ENCODE peak calls at places on chromosome 21, in six cellular contexts. One of them, this sample, is unnamed.

GRCh38 chr21:45236481-45236880 is 51.2 kb downstream of the POFUT2 start:
- DNase-seq in HS-5: no peak
- DNase-seq in AG04450: no peak
- DNase-seq in NCI-H1105 treated with DMSO at 0.1 percent for 48 hours: no peak
- DNase-seq in AG08395: peak; percentile 9
- DNase-seq in amniotic stem cell: no peak
- DNase-seq in this sample: no peak

GRCh38 chr21:31731802-31732537 is at the start of gene SCAF4:
- DNase-seq in HS-5: peak; percentile 43
- DNase-seq in AG04450: peak; percentile 50
- DNase-seq in NCI-H1105 treated with DMSO at 0.1 percent for 48 hours: peak; percentile 92
- DNase-seq in AG08395: peak; percentile 97
- DNase-seq in amniotic stem cell: peak; percentile 72
- DNase-seq in this sample: peak; percentile 97

GRCh38 chr21:31340499-31340898 is 3.6 kb downstream of the TIAM1 start:
- DNase-seq in HS-5: no peak
- DNase-seq in AG04450: no peak
- DNase-seq in NCI-H1105 treated with DMSO at 0.1 percent for 48 hours: no peak
- DNase-seq in AG08395: no peak
- DNase-seq in amniotic stem cell: no peak
- DNase-seq in this sample: no peak

GRCh38 chr21:39097335-39097861 is 85.9 kb downstream of the PSMG1 start:
- DNase-seq in HS-5: no peak
- DNase-seq in AG04450: no peak
- DNase-seq in NCI-H1105 treated with DMSO at 0.1 percent for 48 hours: no peak
- DNase-seq in AG08395: no peak
- DNase-seq in amniotic stem cell: no peak
- DNase-seq in this sample: no peak

GRCh38 chr21:44618504-44618903 is 6.6 kb downstream of the KRTAP10-8 start:
- DNase-seq in HS-5: no peak
- DNase-seq in AG04450: no peak
- DNase-seq in NCI-H1105 treated with DMSO at 0.1 percent for 48 hours: no peak
- DNase-seq in AG08395: no peak
- DNase-seq in amniotic stem cell: no peak
- DNase-seq in this sample: peak; percentile 38

GRCh38 chr21:37993071-37993470 is 76.8 kb upstream of the KCNJ6 start:
- DNase-seq in HS-5: no peak
- DNase-seq in AG04450: no peak
- DNase-seq in NCI-H1105 treated with DMSO at 0.1 percent for 48 hours: no peak
- DNase-seq in AG08395: no peak
- DNase-seq in amniotic stem cell: no peak
- DNase-seq in this sample: no peak

GRCh38 chr21:14600569-14601308 is 54.6 kb upstream of the SAMSN1 start:
- DNase-seq in HS-5: no peak
- DNase-seq in AG04450: no peak
- DNase-seq in NCI-H1105 treated with DMSO at 0.1 percent for 48 hours: no peak
- DNase-seq in AG08395: no peak
- DNase-seq in amniotic stem cell: no peak
- DNase-seq in this sample: no peak

GRCh38 chr21:46544003-46544402 is 60.9 kb downstream of the S100B start:
- DNase-seq in HS-5: no peak
- DNase-seq in AG04450: no peak
- DNase-seq in NCI-H1105 treated with DMSO at 0.1 percent for 48 hours: no peak
- DNase-seq in AG08395: no peak
- DNase-seq in amniotic stem cell: no peak
- DNase-seq in this sample: no peak

GRCh38 chr21:32411366-32412161 is 942 bp upstream of the EVA1C start:
- DNase-seq in HS-5: no peak
- DNase-seq in AG04450: no peak
- DNase-seq in NCI-H1105 treated with DMSO at 0.1 percent for 48 hours: peak; percentile 49
- DNase-seq in AG08395: peak; percentile 58
- DNase-seq in amniotic stem cell: no peak
- DNase-seq in this sample: peak; percentile 87

GRCh38 chr21:45594721-45595489 is 48.6 kb upstream of the PCBP3 start:
- DNase-seq in HS-5: no peak
- DNase-seq in AG04450: no peak
- DNase-seq in NCI-H1105 treated with DMSO at 0.1 percent for 48 hours: no peak
- DNase-seq in AG08395: no peak
- DNase-seq in amniotic stem cell: no peak
- DNase-seq in this sample: no peak

GRCh38 chr21:42461881-42462877 is 33.8 kb downstream of the RSPH1 start:
- DNase-seq in HS-5: no peak
- DNase-seq in AG04450: no peak
- DNase-seq in NCI-H1105 treated with DMSO at 0.1 percent for 48 hours: no peak
- DNase-seq in AG08395: no peak
- DNase-seq in amniotic stem cell: no peak
- DNase-seq in this sample: no peak

GRCh38 chr21:42705346-42705745 is 51.9 kb downstream of the PDE9A start:
- DNase-seq in HS-5: no peak
- DNase-seq in AG04450: no peak
- DNase-seq in NCI-H1105 treated with DMSO at 0.1 percent for 48 hours: no peak
- DNase-seq in AG08395: no peak
- DNase-seq in amniotic stem cell: no peak
- DNase-seq in this sample: no peak

GRCh38 chr21:27703806-27704205 is 736.9 kb upstream of the ADAMTS5 start:
- DNase-seq in HS-5: no peak
- DNase-seq in AG04450: no peak
- DNase-seq in NCI-H1105 treated with DMSO at 0.1 percent for 48 hours: no peak
- DNase-seq in AG08395: peak; percentile 31
- DNase-seq in amniotic stem cell: no peak
- DNase-seq in this sample: peak; percentile 44

GRCh38 chr21:44407493-44407892 is 47.8 kb upstream of the LRRC3 start:
- DNase-seq in HS-5: no peak
- DNase-seq in AG04450: no peak
- DNase-seq in NCI-H1105 treated with DMSO at 0.1 percent for 48 hours: no peak
- DNase-seq in AG08395: no peak
- DNase-seq in amniotic stem cell: no peak
- DNase-seq in this sample: no peak

GRCh38 chr21:36589352-36589971 is 109.5 kb upstream of the SIM2 start:
- DNase-seq in HS-5: peak; percentile 4
- DNase-seq in AG04450: no peak
- DNase-seq in NCI-H1105 treated with DMSO at 0.1 percent for 48 hours: no peak
- DNase-seq in AG08395: peak; percentile 52
- DNase-seq in amniotic stem cell: no peak
- DNase-seq in this sample: peak; percentile 67

GRCh38 chr21:29678616-29679015 is 261.2 kb downstream of the GRIK1 start:
- DNase-seq in HS-5: no peak
- DNase-seq in AG04450: no peak
- DNase-seq in NCI-H1105 treated with DMSO at 0.1 percent for 48 hours: no peak
- DNase-seq in AG08395: no peak
- DNase-seq in amniotic stem cell: no peak
- DNase-seq in this sample: peak; percentile 16

GRCh38 chr21:42392731-42393442 is 3.0 kb downstream of the TMPRSS3 start:
- DNase-seq in HS-5: no peak
- DNase-seq in AG04450: no peak
- DNase-seq in NCI-H1105 treated with DMSO at 0.1 percent for 48 hours: no peak
- DNase-seq in AG08395: no peak
- DNase-seq in amniotic stem cell: no peak
- DNase-seq in this sample: no peak

GRCh38 chr21:33256019-33256418 is 10.1 kb upstream of the IL10RB start:
- DNase-seq in HS-5: no peak
- DNase-seq in AG04450: no peak
- DNase-seq in NCI-H1105 treated with DMSO at 0.1 percent for 48 hours: no peak
- DNase-seq in AG08395: no peak
- DNase-seq in amniotic stem cell: no peak
- DNase-seq in this sample: no peak

GRCh38 chr21:30629173-30629572 is 5.8 kb upstream of the KRTAP20-2 start:
- DNase-seq in HS-5: peak; percentile 32
- DNase-seq in AG04450: no peak
- DNase-seq in NCI-H1105 treated with DMSO at 0.1 percent for 48 hours: no peak
- DNase-seq in AG08395: no peak
- DNase-seq in amniotic stem cell: no peak
- DNase-seq in this sample: no peak

GRCh38 chr21:24895885-24896734 is 711.2 kb downstream of the MRPL39 start:
- DNase-seq in HS-5: peak; percentile 13
- DNase-seq in AG04450: no peak
- DNase-seq in NCI-H1105 treated with DMSO at 0.1 percent for 48 hours: peak; percentile 83
- DNase-seq in AG08395: peak; percentile 2
- DNase-seq in amniotic stem cell: no peak
- DNase-seq in this sample: peak; percentile 5